ENCODE peak calls at places on chromosomes 12 and 14, in nine cellular contexts. Q, V, L, M, Z, F, O, I and T are unnamed samples.

GRCh38 chr12:106271575-106272505 is 24.0 kb upstream of the CKAP4 start:
- DNase-seq in Q (no peak), V (no peak), L (no peak), M (no peak), Z (no peak), F (no peak), O (no peak), I (no peak), T (no peak)

GRCh38 chr12:39402922-39403321 is 40.0 kb downstream of the KIF21A start:
- DNase-seq in Q (no peak), V (no peak), L (no peak), M (no peak), Z (no peak), F (no peak), O (no peak), I (peak; percentile 45), T (no peak)

GRCh38 chr14:58426819-58427288 is 477 bp downstream of the TIMM9 start:
- DNase-seq in Q (peak; percentile 63), V (peak; percentile 40), L (peak; percentile 26), M (peak; percentile 28), Z (peak; percentile 45), F (peak; percentile 67), O (peak; percentile 76), I (peak; percentile 51), T (peak; percentile 19)

GRCh38 chr12:130977046-130977758 is 23.5 kb downstream of the ADGRD1 start:
- DNase-seq in Q (no peak), V (no peak), L (no peak), M (no peak), Z (no peak), F (no peak), O (no peak), I (no peak), T (no peak)

GRCh38 chr12:10339441-10339840 is 31.8 kb downstream of the KLRD1 start:
- DNase-seq in Q (no peak), V (peak; percentile 27), L (no peak), M (no peak), Z (no peak), F (no peak), O (no peak), I (no peak), T (no peak)

GRCh38 chr12:100794441-100795192 is at the start of gene ANO4:
- DNase-seq in Q (no peak), V (no peak), L (no peak), M (peak; percentile 25), Z (no peak), F (peak; percentile 25), O (no peak), I (no peak), T (no peak)

GRCh38 chr12:120231316-120232011 is 30.6 kb upstream of the RPLP0 start:
- DNase-seq in Q (peak; percentile 81), V (peak; percentile 100), L (peak; percentile 53), M (no peak), Z (peak; percentile 72), F (no peak), O (peak; percentile 90), I (peak; percentile 98), T (peak; percentile 79)

GRCh38 chr12:27911397-27911796 is 61.1 kb downstream of the PTHLH start:
- DNase-seq in Q (no peak), V (no peak), L (no peak), M (no peak), Z (no peak), F (no peak), O (no peak), I (no peak), T (no peak)

GRCh38 chr12:47222960-47223847 is 143.4 kb upstream of the AMIGO2 start:
- DNase-seq in Q (no peak), V (no peak), L (no peak), M (no peak), Z (no peak), F (no peak), O (no peak), I (no peak), T (no peak)

GRCh38 chr14:84643438-84643837 is 886.5 kb upstream of the FLRT2 start:
- DNase-seq in Q (no peak), V (no peak), L (no peak), M (no peak), Z (no peak), F (no peak), O (no peak), I (no peak), T (no peak)

GRCh38 chr12:115763376-115763775 is 514.1 kb downstream of the MED13L start:
- DNase-seq in Q (no peak), V (no peak), L (no peak), M (no peak), Z (no peak), F (no peak), O (no peak), I (no peak), T (no peak)

GRCh38 chr12:32448581-32448980 is 49.2 kb downstream of the FGD4 start:
- DNase-seq in Q (no peak), V (peak; percentile 24), L (no peak), M (no peak), Z (no peak), F (no peak), O (no peak), I (no peak), T (no peak)